ENCODE peak calls at places on chromosomes 5 and 9, in four cellular contexts. R, S, N and U are unnamed samples.
A peak's percentile ranks its signal among the peaks of the same experiment; 100 is the strongest.

GRCh38 chr9:113998529-113999255 is 79.4 kb downstream of the AMBP start:
- DNase-seq in R (no peak), S (no peak), N (peak; percentile 53), U (peak; percentile 56)

GRCh38 chr5:104241051-104241450 is 678.5 kb upstream of the NUDT12 start:
- DNase-seq in R (no peak), S (no peak), N (no peak), U (no peak)

GRCh38 chr5:2164586-2164985 is 281.9 kb upstream of the IRX4 start:
- DNase-seq in R (no peak), S (no peak), N (no peak), U (no peak)

GRCh38 chr5:146130440-146131045 is 25.2 kb upstream of the PLAC8L1 start:
- DNase-seq in R (no peak), S (peak; percentile 4), N (no peak), U (no peak)

GRCh38 chr9:130922815-130923610 is 16.0 kb downstream of the FIBCD1 start:
- DNase-seq in R (no peak), S (no peak), N (no peak), U (no peak)

GRCh38 chr5:139642213-139642612 is 5.9 kb upstream of the CXXC5 start:
- DNase-seq in R (no peak), S (no peak), N (no peak), U (peak; percentile 11)

GRCh38 chr5:81435023-81435422 is 41.1 kb upstream of the ACOT12 start:
- DNase-seq in R (no peak), S (no peak), N (no peak), U (no peak)

GRCh38 chr9:33346564-33346963 is 55.8 kb downstream of the AQP7 start:
- DNase-seq in R (no peak), S (no peak), N (no peak), U (no peak)

GRCh38 chr9:112844771-112845542 is 45.7 kb downstream of the SLC46A2 start:
- DNase-seq in R (peak; percentile 24), S (peak; percentile 52), N (peak; percentile 95), U (peak; percentile 80)

GRCh38 chr5:149416977-149417713 is 38.1 kb upstream of the IL17B start:
- DNase-seq in R (no peak), S (no peak), N (no peak), U (peak; percentile 60)

GRCh38 chr9:70902705-70903131 is 218.7 kb downstream of the TRPM3 start:
- DNase-seq in R (no peak), S (no peak), N (no peak), U (no peak)

GRCh38 chr5:54514841-54515432 is 2.6 kb upstream of the SNX18 start:
- DNase-seq in R (no peak), S (no peak), N (no peak), U (no peak)

GRCh38 chr5:64622991-64623390 is 67.3 kb upstream of the SHISAL2B start:
- DNase-seq in R (no peak), S (no peak), N (no peak), U (no peak)

GRCh38 chr5:54120473-54120872 is 189.9 kb downstream of the ARL15 start:
- DNase-seq in R (no peak), S (no peak), N (no peak), U (no peak)

GRCh38 chr9:73523391-73523790 is 371.7 kb downstream of the ANXA1 start:
- DNase-seq in R (no peak), S (no peak), N (no peak), U (no peak)

GRCh38 chr5:43560128-43560527 is 3.3 kb upstream of the PAIP1 start:
- DNase-seq in R (no peak), S (no peak), N (no peak), U (no peak)

GRCh38 chr5:169772688-169773087 is 135.6 kb downstream of the DOCK2 start:
- DNase-seq in R (no peak), S (no peak), N (no peak), U (no peak)

GRCh38 chr5:7815757-7816534 is 35.0 kb downstream of the CFAP90 start:
- DNase-seq in R (peak; percentile 20), S (peak; percentile 70), N (peak; percentile 98), U (peak; percentile 80)

GRCh38 chr9:76638001-76638400 is 126.2 kb upstream of the PCA3 start:
- DNase-seq in R (no peak), S (no peak), N (no peak), U (no peak)

GRCh38 chr5:65812648-65813047 is 90.6 kb downstream of the NLN start:
- DNase-seq in R (no peak), S (no peak), N (no peak), U (no peak)

GRCh38 chr9:122099271-122099869 is 6.3 kb upstream of the TTLL11 start:
- DNase-seq in R (no peak), S (peak; percentile 60), N (peak; percentile 92), U (peak; percentile 80)

GRCh38 chr5:136155769-136156168 is 23.1 kb downstream of the SMAD5 start:
- DNase-seq in R (no peak), S (no peak), N (no peak), U (no peak)

GRCh38 chr9:107613314-107613713 is 123.7 kb upstream of the KLF4 start:
- DNase-seq in R (no peak), S (no peak), N (no peak), U (no peak)

GRCh38 chr9:14396171-14396570 is 82.2 kb upstream of the NFIB start:
- DNase-seq in R (no peak), S (no peak), N (no peak), U (no peak)

GRCh38 chr5:124662261-124662781 is 84.1 kb downstream of the ZNF608 start:
- DNase-seq in R (no peak), S (no peak), N (no peak), U (no peak)

GRCh38 chr9:114196924-114197570 is 41.7 kb downstream of the COL27A1 start:
- DNase-seq in R (no peak), S (no peak), N (no peak), U (no peak)

GRCh38 chr9:84947412-84947972 is 278.0 kb downstream of the NTRK2 start:
- DNase-seq in R (no peak), S (no peak), N (no peak), U (no peak)

GRCh38 chr5:131821221-131821620 is 24.4 kb upstream of the FNIP1 start:
- DNase-seq in R (no peak), S (no peak), N (no peak), U (no peak)
- TF ChIP-seq TCF12 in R (no peak), S (no peak), N (no peak), U (no peak)

GRCh38 chr9:95649801-95650213 is 133.0 kb upstream of the PTCH1 start:
- DNase-seq in R (no peak), S (no peak), N (no peak), U (no peak)
- TF ChIP-seq GABPA in R (no peak), S (no peak), N (no peak), U (no peak)

GRCh38 chr5:158414780-158415179 is 555.8 kb upstream of the CLINT1 start:
- DNase-seq in R (no peak), S (no peak), N (no peak), U (no peak)
- TF ChIP-seq TCF12 in R (no peak), S (no peak), N (no peak), U (peak; percentile 72)

DNA sequence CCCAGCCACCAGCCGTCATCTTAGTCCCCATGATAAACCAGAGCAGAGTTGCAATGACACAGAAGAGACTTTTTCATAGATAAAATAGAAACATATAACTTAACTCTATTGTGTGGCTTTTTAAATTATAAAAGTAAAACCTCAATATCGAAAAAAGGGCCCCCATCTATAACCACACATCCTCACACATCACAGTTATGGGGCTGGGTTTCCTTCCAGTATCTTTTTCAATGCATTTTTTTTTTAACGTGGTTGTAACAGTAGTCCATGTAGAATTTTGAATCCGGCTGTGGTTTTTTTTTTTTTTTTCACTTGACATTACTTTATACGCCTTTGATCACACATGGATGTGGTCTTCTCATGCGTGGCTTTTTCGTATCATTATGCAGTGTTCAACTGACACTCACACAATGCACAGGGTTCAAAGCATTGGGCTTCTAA is 77.4 kb downstream of the CFAP77 start:
- DNase-seq in R (no peak), S (no peak), N (no peak), U (no peak)
- TF ChIP-seq GABPA in R (no peak), S (no peak), N (no peak), U (no peak)

DNA sequence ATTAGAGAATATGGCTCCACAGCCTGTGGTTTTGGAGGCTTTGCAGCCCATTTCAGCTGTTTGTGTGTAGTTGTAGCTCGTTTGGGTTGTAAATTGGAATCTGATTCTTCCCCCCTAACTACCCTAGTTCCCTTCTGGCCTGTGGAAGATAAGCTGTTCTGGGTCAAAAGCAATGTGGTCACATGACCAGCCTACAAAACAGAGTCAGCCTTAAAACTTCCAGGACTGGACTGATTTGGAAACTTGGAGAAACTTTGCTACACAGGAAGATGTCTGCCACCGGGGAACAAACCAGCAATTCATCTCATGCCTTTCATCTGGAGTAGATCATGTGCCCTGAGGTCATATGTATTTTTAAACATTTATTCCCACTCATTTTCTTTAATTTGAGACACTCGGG is 83.8 kb downstream of the DAPK1 start:
- DNase-seq in R (no peak), S (no peak), N (no peak), U (no peak)
- TF ChIP-seq TCF12 in R (no peak), S (no peak), N (no peak), U (no peak)

GRCh38 chr5:78509884-78510769 is 138.4 kb downstream of the LHFPL2 start:
- DNase-seq in R (no peak), S (no peak), N (peak; percentile 82), U (no peak)

GRCh38 chr5:78509145-78509865 is 139.3 kb downstream of the LHFPL2 start:
- DNase-seq in R (no peak), S (no peak), N (no peak), U (no peak)

GRCh38 chr5:78506296-78507049 is 142.1 kb downstream of the LHFPL2 start:
- DNase-seq in R (no peak), S (no peak), N (no peak), U (peak; percentile 69)

GRCh38 chr5:78507531-78507930 is 141.0 kb downstream of the LHFPL2 start:
- DNase-seq in R (no peak), S (peak; percentile 12), N (no peak), U (no peak)

DNA sequence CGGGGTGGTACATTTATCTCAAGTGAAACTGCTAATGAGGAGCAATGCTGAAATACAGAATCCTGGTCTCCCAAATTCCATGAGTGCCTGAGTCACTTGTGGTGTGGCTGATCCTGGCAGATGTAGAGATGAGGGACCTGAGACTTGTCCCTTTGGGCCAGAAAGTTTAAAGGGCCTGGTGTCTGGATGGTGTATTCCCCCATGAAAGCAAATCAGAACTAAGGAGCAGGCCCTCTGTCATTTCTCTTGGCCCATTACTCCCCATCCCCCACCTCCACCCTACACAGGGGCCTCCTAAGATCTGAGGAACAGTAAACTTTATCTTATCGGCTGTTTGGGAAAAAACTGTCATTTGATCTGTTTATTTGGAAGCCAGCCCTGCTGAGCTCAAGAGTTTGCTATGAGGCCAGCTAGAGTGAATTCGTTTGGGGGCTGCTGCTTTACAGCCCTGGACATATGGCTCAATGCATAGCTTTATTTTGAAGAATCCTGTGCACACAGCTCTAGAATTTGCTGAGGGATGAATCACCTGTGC is 140.3 kb downstream of the LHFPL2 start:
- DNase-seq in R (no peak), S (peak; percentile 60), N (no peak), U (no peak)
- TF ChIP-seq GABPA in R (no peak), S (no peak), N (no peak), U (no peak)

GRCh38 chr9:127116946-127117345 is 5.5 kb downstream of the ANGPTL2 start:
- DNase-seq in R (no peak), S (no peak), N (no peak), U (no peak)
- TF ChIP-seq TCF12 in R (no peak), S (no peak), N (no peak), U (no peak)